ENCODE peak calls at places on chromosomes 2 and 18, in nine cellular contexts. I is adrenal gland; M is endothelial cell; Z is NCI-H345; S is omental fat pad; V is left ventricle myocardium inferior; D is ELR; H is germinal center; X is stimulated activated CD8-positive, alpha-beta memory T cell treated with anti-CD3 and anti-CD28 coated beads, Interleukin-12 subunit alpha, Interleukin-12 subunit beta, amount 100 ng/mL, for 1 hour. F is an unnamed sample.

GRCh38 chr2:8152392-8153257 is 529.2 kb upstream of the ID2 start:
- DNase-seq in I (no peak), M (no peak), Z (no peak), S (no peak), V (no peak), D (no peak), H (peak; percentile 78), X (no peak), F (no peak)

GRCh38 chr2:162057426-162057825 is 16.6 kb downstream of the DPP4 start:
- DNase-seq in I (no peak), M (no peak), Z (no peak), S (no peak), V (no peak), D (no peak), H (no peak), X (no peak), F (no peak)

GRCh38 chr2:159609933-159610523 is 6.3 kb downstream of the BAZ2B start:
- DNase-seq in I (no peak), M (no peak), Z (no peak), S (no peak), V (no peak), D (no peak), H (no peak), X (no peak), F (no peak)

GRCh38 chr2:99088017-99088416 is 53.5 kb upstream of the C2orf15 start:
- DNase-seq in I (no peak), M (no peak), Z (no peak), S (no peak), V (no peak), D (no peak), H (no peak), X (no peak), F (no peak)

GRCh38 chr2:57760448-57760847 is 286.2 kb upstream of the VRK2 start:
- DNase-seq in I (no peak), M (no peak), Z (peak; percentile 15), S (no peak), V (no peak), D (no peak), H (no peak), X (no peak), F (no peak)

GRCh38 chr18:74387362-74387761 is 69.7 kb downstream of the DIPK1C start:
- DNase-seq in I (no peak), M (no peak), Z (no peak), S (no peak), V (no peak), D (no peak), H (no peak), X (no peak), F (no peak)

GRCh38 chr18:9101730-9102390 is 639 bp upstream of the NDUFV2 start:
- DNase-seq in I (no peak), M (no peak), Z (peak; percentile 44), S (no peak), V (no peak), D (peak; percentile 79), H (peak; percentile 64), X (no peak), F (peak; percentile 86)

GRCh38 chr2:134240061-134240460 is 13.8 kb upstream of the MGAT5 start:
- DNase-seq in I (no peak), M (no peak), Z (no peak), S (no peak), V (no peak), D (no peak), H (no peak), X (no peak), F (peak; percentile 13)

GRCh38 chr2:7430869-7431641 is 513.8 kb downstream of the RNF144A start:
- DNase-seq in I (peak; percentile 37), M (peak; percentile 46), Z (no peak), S (no peak), V (peak; percentile 61), D (no peak), H (peak; percentile 35), X (no peak), F (no peak)

GRCh38 chr18:28984731-28985130 is 807.8 kb upstream of the CDH2 start:
- DNase-seq in I (no peak), M (no peak), Z (no peak), S (no peak), V (no peak), D (peak; percentile 55), H (no peak), X (no peak), F (no peak)

GRCh38 chr2:203782262-203782976 is 76.0 kb downstream of the CD28 start:
- DNase-seq in I (no peak), M (peak; percentile 55), Z (peak; percentile 11), S (no peak), V (no peak), D (peak; percentile 97), H (peak; percentile 42), X (peak; percentile 37), F (peak; percentile 99)

GRCh38 chr18:59990121-59990818 is 90.5 kb downstream of the PMAIP1 start:
- DNase-seq in I (no peak), M (no peak), Z (no peak), S (no peak), V (no peak), D (peak; percentile 35), H (no peak), X (no peak), F (no peak)

GRCh38 chr2:46026431-46026830 is 270.8 kb upstream of the EPAS1 start:
- DNase-seq in I (no peak), M (no peak), Z (no peak), S (no peak), V (no peak), D (no peak), H (no peak), X (no peak), F (no peak)

GRCh38 chr2:126736133-126736874 is 80.3 kb downstream of the GYPC start:
- DNase-seq in I (no peak), M (no peak), Z (no peak), S (no peak), V (no peak), D (no peak), H (no peak), X (no peak), F (no peak)

GRCh38 chr2:40554665-40555294 is 102.9 kb upstream of the SLC8A1 start:
- DNase-seq in I (peak; percentile 70), M (peak; percentile 74), Z (peak; percentile 66), S (peak; percentile 83), V (peak; percentile 52), D (peak; percentile 64), H (peak; percentile 6), X (no peak), F (peak; percentile 59)

GRCh38 chr2:228654707-228655106 is 473.2 kb upstream of the SPHKAP start:
- DNase-seq in I (no peak), M (no peak), Z (no peak), S (no peak), V (no peak), D (no peak), H (no peak), X (no peak), F (no peak)

F was measured in HCEC 1CT.